ENCODE peak calls at places on chromosome X, in eight cellular contexts. T is OCI-LY7, K is fibroblast of the aortic adventitia, W is keratinocyte, Q is neural progenitor cell, A is cardiac muscle cell, J is esophagus muscularis mucosa, D is transverse colon. H is an unnamed sample.
A peak's percentile ranks its signal among the peaks of the same experiment; 100 is the strongest.

GRCh38 chrX:46380148-46380752 is 165.0 kb downstream of the ZNF674 start:
- DNase-seq in T (no peak), K (no peak), W (no peak), Q (no peak), A (no peak), J (no peak), D (no peak), H (no peak)

GRCh38 chrX:40086569-40087335 is 11.0 kb downstream of the BCOR start:
- DNase-seq in T (no peak), K (no peak), W (no peak), Q (peak; percentile 57), A (peak; percentile 27), J (no peak), D (no peak), H (no peak)

GRCh38 chrX:138847930-138848329 is 136.4 kb upstream of the FGF13 start:
- DNase-seq in T (no peak), K (peak; percentile 66), W (no peak), Q (no peak), A (peak; percentile 15), J (no peak), D (no peak), H (peak; percentile 1)

GRCh38 chrX:15143050-15143824 is 126.6 kb downstream of the ASB9 start:
- DNase-seq in T (peak; percentile 46), K (peak; percentile 50), W (no peak), Q (peak; percentile 54), A (peak; percentile 51), J (no peak), D (peak; percentile 66), H (peak; percentile 46)

GRCh38 chrX:126509917-126510316 is 42.7 kb downstream of the DCAF12L1 start:
- DNase-seq in T (no peak), K (no peak), W (no peak), Q (no peak), A (no peak), J (no peak), D (no peak), H (no peak)

GRCh38 chrX:135275973-135276372 is 24.1 kb downstream of the ETDA start:
- DNase-seq in T (no peak), K (no peak), W (no peak), Q (no peak), A (no peak), J (no peak), D (no peak), H (no peak)

GRCh38 chrX:11064276-11064675 is 46.9 kb upstream of the HCCS start:
- DNase-seq in T (no peak), K (no peak), W (no peak), Q (no peak), A (no peak), J (no peak), D (no peak), H (no peak)

GRCh38 chrX:100263650-100264049 is 146.4 kb downstream of the PCDH19 start:
- DNase-seq in T (no peak), K (no peak), W (no peak), Q (no peak), A (no peak), J (no peak), D (no peak), H (no peak)

GRCh38 chrX:43643662-43644061 is 12.4 kb upstream of the MAOA start:
- DNase-seq in T (no peak), K (no peak), W (no peak), Q (no peak), A (no peak), J (no peak), D (no peak), H (no peak)

GRCh38 chrX:42229533-42229932 is 306.2 kb upstream of the CASK start:
- DNase-seq in T (no peak), K (no peak), W (no peak), Q (no peak), A (no peak), J (no peak), D (no peak), H (no peak)

GRCh38 chrX:39443240-39443639 is 642.0 kb downstream of the MID1IP1 start:
- DNase-seq in T (no peak), K (no peak), W (no peak), Q (no peak), A (no peak), J (no peak), D (no peak), H (no peak)

GRCh38 chrX:116317409-116317808 is 119.0 kb upstream of the SLC6A14 start:
- DNase-seq in T (no peak), K (peak; percentile 75), W (no peak), Q (peak; percentile 35), A (peak; percentile 86), J (no peak), D (no peak), H (peak; percentile 72)

GRCh38 chrX:12548746-12549145 is 242.5 kb upstream of the PRPS2 start:
- DNase-seq in T (peak; percentile 26), K (peak; percentile 28), W (no peak), Q (peak; percentile 71), A (peak; percentile 53), J (no peak), D (no peak), H (peak; percentile 55)

GRCh38 chrX:71177327-71177726 is 32.7 kb downstream of the NLGN3 start:
- DNase-seq in T (no peak), K (peak; percentile 17), W (no peak), Q (no peak), A (no peak), J (no peak), D (no peak), H (no peak)

GRCh38 chrX:77924320-77924859 is 13.9 kb downstream of the ATP7A start:
- DNase-seq in T (no peak), K (no peak), W (no peak), Q (no peak), A (no peak), J (no peak), D (no peak), H (no peak)

GRCh38 chrX:15336023-15336413 is 695 bp upstream of the PIGA start:
- DNase-seq in T (peak; percentile 11), K (peak; percentile 70), W (no peak), Q (peak; percentile 35), A (peak; percentile 63), J (no peak), D (peak; percentile 16), H (peak; percentile 80)

GRCh38 chrX:120668357-120668756 is 38.5 kb upstream of the C1GALT1C1 start:
- DNase-seq in T (no peak), K (no peak), W (no peak), Q (no peak), A (no peak), J (no peak), D (no peak), H (no peak)

GRCh38 chrX:152725409-152725808 is 8.1 kb downstream of the CSAG1 start:
- DNase-seq in T (no peak), K (no peak), W (no peak), Q (no peak), A (no peak), J (no peak), D (no peak), H (no peak)

GRCh38 chrX:107849747-107850478 is 24.2 kb downstream of the MID2 start:
- DNase-seq in T (no peak), K (no peak), W (no peak), Q (no peak), A (no peak), J (no peak), D (no peak), H (no peak)

DNA sequence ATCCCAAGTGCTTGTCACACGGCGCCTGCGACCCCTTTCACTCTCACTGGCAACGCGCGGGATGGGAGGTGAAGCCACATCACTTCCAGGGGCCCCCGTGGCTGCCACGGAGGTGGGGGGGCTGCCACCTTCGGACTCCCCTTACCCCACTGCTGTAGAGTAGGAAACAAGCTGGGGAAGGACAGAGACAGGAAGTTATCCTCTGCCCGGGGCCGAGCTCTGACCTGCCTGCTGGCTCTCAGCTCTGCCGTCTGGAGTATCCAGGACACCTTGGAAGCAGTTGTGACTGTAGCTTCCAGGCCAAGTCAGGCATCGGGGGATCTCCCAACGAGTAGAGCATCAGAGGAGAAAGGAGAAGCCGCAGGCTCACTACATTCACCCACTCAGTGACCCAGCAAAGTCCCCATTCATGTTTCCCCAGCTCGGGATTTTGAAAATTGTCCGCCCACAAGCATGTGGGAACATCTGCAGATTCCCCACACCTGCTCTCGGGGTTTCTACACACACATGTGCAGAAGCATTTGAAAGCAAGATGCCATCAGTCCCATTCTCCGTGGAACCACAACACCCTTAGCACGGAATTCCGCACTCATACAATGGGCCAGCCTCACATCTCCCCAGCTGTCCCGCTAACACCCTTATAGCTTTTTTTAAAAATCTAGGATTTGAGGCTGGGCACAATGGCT is 10.8 kb downstream of the PDZD4 start:
- DNase-seq in T (no peak), K (no peak), W (no peak), Q (no peak), A (no peak), J (no peak), D (no peak), H (no peak)
- H3K4me3 ChIP-seq in T (no peak overlapping the region), K (no peak overlapping the region), W (peak overlapping the region; percentile 18), Q (peak overlapping the region; percentile 48), A (peak overlapping the region; percentile 25), J (peak overlapping the region; percentile 59), D (peak overlapping the region; percentile 52), H (peak overlapping the region; percentile 29)

GRCh38 chrX:7904557-7904956 is 22.7 kb downstream of the PNPLA4 start:
- DNase-seq in T (no peak), K (no peak), W (no peak), Q (no peak), A (no peak), J (no peak), D (no peak), H (peak; percentile 1)

GRCh38 chrX:7908821-7909220 is 18.4 kb downstream of the PNPLA4 start:
- DNase-seq in T (no peak), K (no peak), W (no peak), Q (no peak), A (no peak), J (no peak), D (no peak), H (no peak)
- TF ChIP-seq CTCF in T (no peak), K (no peak), W (no peak), Q (no peak), A (no peak), J (no peak), D (no peak), H (no peak)

GRCh38 chrX:136477026-136477425 is 10.7 kb upstream of the BRS3 start:
- DNase-seq in T (no peak), K (no peak), W (no peak), Q (no peak), A (no peak), J (no peak), D (no peak), H (no peak)
- H3K4me3 ChIP-seq in T (no peak overlapping the region), K (no peak overlapping the region), W (no peak overlapping the region), Q (no peak overlapping the region), A (no peak overlapping the region), J (no peak overlapping the region), D (no peak overlapping the region), H (no peak overlapping the region)

DNA sequence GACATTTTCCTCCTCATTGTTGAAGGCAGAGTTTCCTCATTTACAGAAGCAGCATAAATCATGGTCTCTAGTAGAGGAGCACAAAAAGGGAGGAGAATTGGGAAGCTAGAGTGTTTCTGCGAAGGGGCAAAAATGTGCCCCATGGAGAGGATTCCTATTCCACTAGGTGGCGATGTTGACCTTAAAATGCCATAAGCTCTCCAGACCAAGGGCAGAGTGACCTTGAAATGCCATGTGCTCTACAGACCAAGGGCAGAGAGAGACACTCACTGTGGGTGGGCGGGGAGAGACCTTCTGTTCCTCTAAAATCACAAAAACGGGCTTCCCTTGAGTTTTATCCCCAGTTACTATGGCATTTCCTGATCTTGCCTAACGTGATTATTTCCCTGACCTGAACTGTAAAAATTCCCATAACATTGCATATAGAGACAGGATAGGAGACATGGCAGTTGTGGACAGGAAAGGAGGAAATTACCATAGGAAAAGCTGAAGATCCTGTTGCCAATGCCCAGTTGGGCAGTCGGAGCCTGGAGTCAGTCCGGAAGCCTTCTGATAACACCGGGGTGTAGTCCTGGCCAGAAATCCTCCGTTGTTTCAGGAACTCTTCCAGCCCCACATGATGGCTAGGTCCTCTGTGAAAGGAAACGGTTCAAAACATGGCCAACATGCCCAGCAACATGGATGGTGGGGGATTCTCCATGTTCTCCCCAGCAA is 567.7 kb downstream of the MAGEB5 start:
- DNase-seq in T (peak; percentile 62), K (peak; percentile 30), W (no peak), Q (peak; percentile 68), A (peak; percentile 6), J (no peak), D (no peak), H (peak; percentile 25)
- TF ChIP-seq CTCF in T (peak; percentile 73), K (peak; percentile 29), W (peak; percentile 32), Q (peak; percentile 63), A (peak; percentile 24), J (peak; percentile 25), D (no peak), H (peak; percentile 24)

H was measured in fibroblast of pulmonary artery.